ENCODE peak calls at places on chromosome 13, in five cellular contexts. P, D, W, Y and L are unnamed samples.

GRCh38 chr13:30145709-30146367 is 161.5 kb downstream of the KATNAL1 start:
- DNase-seq in P (no peak), D (no peak), W (no peak), Y (no peak), L (no peak)

GRCh38 chr13:112976526-112976925 is 7.5 kb downstream of the MCF2L start:
- DNase-seq in P (no peak), D (no peak), W (no peak), Y (no peak), L (no peak)

GRCh38 chr13:99383946-99384345 is 76.7 kb upstream of the GPR183 start:
- DNase-seq in P (no peak), D (no peak), W (no peak), Y (no peak), L (no peak)

GRCh38 chr13:28267495-28267894 is 129.2 kb downstream of the PAN3 start:
- DNase-seq in P (no peak), D (no peak), W (no peak), Y (no peak), L (no peak)

GRCh38 chr13:41854758-41855157 is 106.2 kb downstream of the VWA8 start:
- DNase-seq in P (no peak), D (no peak), W (no peak), Y (peak), L (no peak)

GRCh38 chr13:50323440-50324070 is 308.3 kb downstream of the KCNRG start:
- DNase-seq in P (no peak), D (no peak), W (peak), Y (peak), L (no peak)

GRCh38 chr13:110340812-110341444 is 33.8 kb downstream of the COL4A2 start:
- DNase-seq in P (no peak), D (no peak), W (no peak), Y (peak), L (peak)

GRCh38 chr13:67844544-67844943 is 614.4 kb upstream of the PCDH9 start:
- DNase-seq in P (no peak), D (no peak), W (no peak), Y (no peak), L (no peak)

GRCh38 chr13:71863249-71863648 is 3.8 kb downstream of the DACH1 start:
- DNase-seq in P (no peak), D (no peak), W (no peak), Y (no peak), L (no peak)

GRCh38 chr13:20969182-20969581 is 66.6 kb upstream of the XPO4 start:
- DNase-seq in P (no peak), D (no peak), W (peak), Y (peak), L (no peak)

GRCh38 chr13:32538234-32538620 is 368 bp downstream of the N4BP2L2 start:
- DNase-seq in P (peak), D (no peak), W (no peak), Y (peak), L (no peak)

GRCh38 chr13:90420683-90421082 is 926.8 kb upstream of the MIR17HG start:
- DNase-seq in P (no peak), D (no peak), W (no peak), Y (peak), L (no peak)
- TF ChIP-seq CTCF in P (no peak), D (peak), W (no peak), Y (peak), L (no peak)

GRCh38 chr13:38577048-38577447 is 109.8 kb upstream of the FREM2 start:
- DNase-seq in P (no peak), D (no peak), W (no peak), Y (peak), L (no peak)

DNA sequence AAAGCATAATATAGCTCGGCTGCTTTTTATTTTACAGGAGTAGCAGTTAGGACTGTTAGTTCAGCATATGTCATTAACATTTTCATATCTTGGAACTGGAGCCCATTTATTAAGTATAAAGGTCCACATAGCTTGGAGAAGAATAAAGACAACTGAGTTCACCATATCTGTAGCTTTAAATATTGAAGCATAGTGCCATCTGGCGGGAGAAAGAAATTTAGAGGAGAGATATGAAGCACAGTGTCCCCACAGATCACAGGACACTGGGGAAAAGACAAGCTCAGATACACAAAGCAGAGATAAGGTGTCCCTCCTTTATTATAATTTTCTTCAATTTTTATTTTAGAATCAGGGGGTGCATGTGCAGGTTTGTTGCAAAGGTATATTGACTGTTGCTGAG is 104.7 kb upstream of the FREM2 start:
- DNase-seq in P (no peak), D (peak), W (no peak), Y (peak), L (no peak)
- TF ChIP-seq CTCF in P (peak), D (peak), W (peak), Y (peak), L (peak)

DNA sequence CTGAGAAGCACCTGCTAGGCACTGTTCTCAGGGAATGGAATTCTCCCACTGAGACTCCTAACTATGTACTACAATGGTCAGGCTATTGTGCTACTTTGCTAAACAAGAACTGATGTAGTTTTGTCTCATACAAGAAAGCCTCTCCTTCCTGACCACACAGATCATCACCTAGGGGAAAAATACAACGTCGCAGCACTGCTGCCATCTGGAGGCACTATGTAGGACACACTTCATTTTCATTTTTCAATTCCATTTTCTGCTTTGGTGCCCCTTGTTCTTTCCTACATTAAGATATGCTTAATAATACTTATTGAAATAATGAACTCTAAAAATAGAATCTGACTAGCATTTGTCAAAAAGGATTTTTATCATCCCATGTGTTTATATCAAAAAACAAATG is 21.1 kb downstream of the PROSER1 start:
- DNase-seq in P (peak), D (peak), W (peak), Y (peak), L (no peak)
- TF ChIP-seq CTCF in P (peak), D (peak), W (peak), Y (peak), L (peak)

GRCh38 chr13:114320065-114320464 is 5.8 kb downstream of the CHAMP1 start:
- DNase-seq in P (no peak), D (no peak), W (no peak), Y (no peak), L (no peak)
- TF ChIP-seq CTCF in P (no peak), D (no peak), W (no peak), Y (no peak), L (no peak)

DNA sequence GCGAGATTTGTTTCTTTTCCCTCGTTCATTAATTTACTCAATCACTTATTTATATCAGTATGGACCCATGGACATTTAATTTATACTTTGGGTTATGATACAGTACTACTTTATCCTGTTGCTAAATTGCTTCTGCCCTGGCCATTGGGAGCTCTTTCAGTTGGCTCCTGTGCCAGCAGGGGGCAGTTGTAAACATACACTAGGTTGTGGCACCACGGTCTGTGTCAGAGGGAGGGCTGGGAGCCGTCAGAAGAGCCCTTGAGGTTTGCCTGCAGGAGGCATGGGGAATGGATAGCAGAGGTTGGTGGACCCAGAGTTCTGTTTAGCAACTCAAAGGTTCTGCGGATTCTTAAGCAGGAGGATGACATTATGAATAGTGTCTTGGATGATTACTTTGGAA is 94.3 kb downstream of the ERCC5 start:
- DNase-seq in P (no peak), D (peak), W (no peak), Y (no peak), L (no peak)
- TF ChIP-seq CTCF in P (no peak), D (peak), W (peak), Y (no peak), L (no peak)

GRCh38 chr13:47829684-47830083 is 171.4 kb downstream of the SUCLA2 start:
- DNase-seq in P (no peak), D (no peak), W (no peak), Y (peak), L (no peak)

GRCh38 chr13:47831265-47831664 is 169.8 kb downstream of the SUCLA2 start:
- DNase-seq in P (no peak), D (no peak), W (no peak), Y (peak), L (no peak)

GRCh38 chr13:47835470-47836228 is 165.4 kb downstream of the SUCLA2 start:
- DNase-seq in P (no peak), D (peak), W (no peak), Y (no peak), L (no peak)

GRCh38 chr13:47837104-47837880 is 163.8 kb downstream of the SUCLA2 start:
- DNase-seq in P (no peak), D (no peak), W (no peak), Y (no peak), L (no peak)

GRCh38 chr13:47832458-47832972 is 168.6 kb downstream of the SUCLA2 start:
- DNase-seq in P (no peak), D (no peak), W (no peak), Y (no peak), L (no peak)
- TF ChIP-seq CTCF in P (no peak), D (peak), W (no peak), Y (no peak), L (no peak)

GRCh38 chr13:58620171-58620570 is 988.6 kb downstream of the PCDH17 start:
- DNase-seq in P (no peak), D (no peak), W (no peak), Y (no peak), L (no peak)
- TF ChIP-seq CTCF in P (no peak), D (no peak), W (no peak), Y (no peak), L (no peak)